ENCODE peak calls at places on chromosomes 13 and 19, in eight cellular contexts. A is epithelial cell of esophagus, Y is cardiac fibroblast, U is AG09309, J is AG04450, T is left ventricle myocardium inferior, H is right atrium auricular region, P is fibroblast of mammary gland. S is an unnamed sample.

GRCh38 chr13:94677799-94678198 is 34.5 kb downstream of the SOX21 start:
- DNase-seq in A (no peak), Y (no peak), U (no peak), J (no peak), T (no peak), H (no peak), P (no peak), S (no peak)

GRCh38 chr19:778910-779653 is 18.2 kb upstream of the PTBP1 start:
- DNase-seq in A (peak), Y (peak), U (peak), J (peak), T (no peak), H (peak), P (peak), S (peak)

GRCh38 chr19:30391554-30392551 is 19.7 kb downstream of the ZNF536 start:
- DNase-seq in A (no peak), Y (no peak), U (peak), J (no peak), T (no peak), H (peak), P (no peak), S (no peak)

GRCh38 chr19:46021531-46022041 is 1.3 kb downstream of the PGLYRP1 start:
- DNase-seq in A (peak), Y (no peak), U (no peak), J (no peak), T (no peak), H (no peak), P (no peak), S (peak)

GRCh38 chr19:32104465-32105235 is 240.8 kb upstream of the ZNF507 start:
- DNase-seq in A (no peak), Y (no peak), U (no peak), J (no peak), T (no peak), H (no peak), P (no peak), S (no peak)

GRCh38 chr13:34161829-34162544 is 344.0 kb downstream of the RFC3 start:
- DNase-seq in A (peak), Y (peak), U (peak), J (peak), T (no peak), H (no peak), P (peak), S (no peak)

GRCh38 chr19:46404039-46404883 is 9.1 kb downstream of the CCDC8 start:
- DNase-seq in A (peak), Y (peak), U (no peak), J (no peak), T (peak), H (peak), P (peak), S (peak)

GRCh38 chr19:884420-885211 is 8.4 kb downstream of the MED16 start:
- DNase-seq in A (no peak), Y (no peak), U (no peak), J (no peak), T (no peak), H (no peak), P (no peak), S (no peak)

GRCh38 chr19:4347521-4347920 is 4.2 kb downstream of the MPND start:
- DNase-seq in A (no peak), Y (no peak), U (no peak), J (no peak), T (no peak), H (no peak), P (no peak), S (peak)

GRCh38 chr19:4345656-4346383 is 2.5 kb downstream of the MPND start:
- DNase-seq in A (no peak), Y (no peak), U (no peak), J (no peak), T (no peak), H (no peak), P (no peak), S (no peak)

GRCh38 chr19:4342421-4343055 is 824 bp upstream of the MPND start:
- DNase-seq in A (peak), Y (peak), U (peak), J (peak), T (peak), H (peak), P (peak), S (peak)

GRCh38 chr19:4343845-4344713 is 717 bp downstream of the MPND start:
- DNase-seq in A (no peak), Y (no peak), U (no peak), J (no peak), T (no peak), H (no peak), P (no peak), S (no peak)

DNA sequence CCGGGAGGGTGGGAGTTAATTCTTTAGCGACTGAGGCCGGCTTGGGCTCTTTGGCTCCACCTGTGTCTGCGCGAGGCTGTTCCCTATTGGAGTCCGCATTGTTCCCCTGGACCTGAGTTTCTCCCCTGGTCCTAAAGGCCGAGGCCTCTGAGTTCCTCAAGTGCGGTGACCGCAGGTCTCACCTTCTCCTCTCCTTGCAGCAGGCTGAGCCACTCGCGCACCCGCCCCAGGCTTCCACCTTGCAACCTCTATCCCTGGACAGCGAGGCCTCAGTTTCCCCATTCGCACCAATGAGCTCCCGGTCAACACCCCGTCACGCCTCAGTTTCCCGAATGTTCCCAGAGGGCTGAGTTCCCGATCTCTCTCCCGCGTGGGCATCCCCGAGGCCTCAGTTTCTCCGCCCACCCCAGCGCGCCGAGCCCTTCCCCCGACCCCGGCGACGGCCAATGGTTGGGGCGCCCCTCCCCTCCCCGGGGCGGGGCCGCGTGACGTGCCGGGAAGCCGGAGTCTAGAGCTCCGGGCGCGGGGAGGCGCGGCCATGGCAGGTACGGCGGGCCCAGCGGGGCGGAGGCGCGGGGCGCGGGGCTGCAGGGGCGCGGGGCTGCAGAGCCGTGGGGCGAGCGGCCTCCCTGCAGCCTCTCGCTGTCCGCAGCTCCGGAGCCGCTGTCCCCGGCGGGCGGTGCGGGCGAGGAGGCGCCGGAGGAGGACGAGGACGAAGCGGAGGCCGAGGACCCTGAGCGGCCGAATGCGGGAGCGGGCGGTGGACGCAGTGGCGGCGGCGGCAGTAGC is at the start of gene MPND:
- DNase-seq in A (peak), Y (peak), U (no peak), J (peak), T (peak), H (peak), P (peak), S (peak)
- TF ChIP-seq CTCF in A (peak), Y (peak), U (peak), J (peak), T (peak), H (no peak), P (peak), S (no peak)

GRCh38 chr19:36488816-36489138 is 584 bp downstream of the ZNF566 start:
- DNase-seq in A (no peak), Y (peak), U (no peak), J (no peak), T (no peak), H (no peak), P (peak), S (no peak)

GRCh38 chr19:36488118-36488815 is 1.1 kb downstream of the ZNF566 start:
- DNase-seq in A (no peak), Y (no peak), U (no peak), J (no peak), T (no peak), H (no peak), P (no peak), S (no peak)

GRCh38 chr19:36489920-36490415 is 607 bp upstream of the ZNF566 start:
- DNase-seq in A (peak), Y (peak), U (peak), J (peak), T (peak), H (peak), P (peak), S (peak)

GRCh38 chr19:36483653-36484052 is 5.7 kb downstream of the ZNF566 start:
- DNase-seq in A (no peak), Y (no peak), U (no peak), J (no peak), T (no peak), H (no peak), P (no peak), S (no peak)

GRCh38 chr19:36489139-36489919 is at the start of gene ZNF566:
- DNase-seq in A (peak), Y (peak), U (peak), J (peak), T (peak), H (peak), P (peak), S (peak)
- TF ChIP-seq CTCF in A (no peak), Y (no peak), U (no peak), J (peak), T (no peak), H (no peak), P (no peak), S (no peak)

DNA sequence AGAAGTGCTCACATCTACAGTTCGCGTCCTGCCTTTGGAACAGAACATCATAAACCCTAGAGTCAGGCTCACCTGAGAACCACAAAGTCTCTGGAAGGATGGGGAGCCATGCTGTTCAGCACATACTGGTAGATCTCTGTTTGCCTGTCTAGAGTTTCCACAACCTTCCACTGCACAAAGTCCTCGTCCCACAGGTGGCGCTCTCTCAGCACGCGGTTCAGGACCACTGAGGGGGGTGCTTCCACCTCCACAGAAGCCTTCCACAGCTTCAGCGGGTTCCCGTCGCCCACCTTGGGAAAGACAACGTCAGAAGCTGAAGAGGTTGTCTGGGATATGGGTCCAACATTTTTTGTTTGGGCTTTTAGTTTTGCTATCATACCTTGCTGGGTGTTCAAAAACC is 93.6 kb downstream of the KL start:
- DNase-seq in A (no peak), Y (no peak), U (no peak), J (no peak), T (no peak), H (no peak), P (peak), S (no peak)
- TF ChIP-seq CTCF in A (peak), Y (peak), U (peak), J (peak), T (peak), H (no peak), P (peak), S (peak)

GRCh38 chr13:95741584-95742563 is 64.9 kb downstream of the DNAJC3 start:
- DNase-seq in A (no peak), Y (no peak), U (no peak), J (no peak), T (no peak), H (no peak), P (no peak), S (no peak)

GRCh38 chr13:95745289-95745688 is 68.3 kb downstream of the DNAJC3 start:
- DNase-seq in A (peak), Y (no peak), U (no peak), J (no peak), T (no peak), H (no peak), P (no peak), S (no peak)

GRCh38 chr13:95749545-95749944 is 72.6 kb downstream of the DNAJC3 start:
- DNase-seq in A (no peak), Y (no peak), U (no peak), J (no peak), T (no peak), H (no peak), P (no peak), S (no peak)

GRCh38 chr13:95743192-95743591 is 66.3 kb downstream of the DNAJC3 start:
- DNase-seq in A (no peak), Y (no peak), U (no peak), J (no peak), T (no peak), H (no peak), P (no peak), S (no peak)

GRCh38 chr13:95745752-95746151 is 68.8 kb downstream of the DNAJC3 start:
- DNase-seq in A (peak), Y (peak), U (no peak), J (no peak), T (no peak), H (no peak), P (peak), S (no peak)
- TF ChIP-seq CTCF in A (peak), Y (peak), U (peak), J (peak), T (no peak), H (no peak), P (peak), S (no peak)

GRCh38 chr13:108342369-108343289 is 73.1 kb downstream of the TNFSF13B start:
- DNase-seq in A (peak), Y (peak), U (no peak), J (peak), T (no peak), H (no peak), P (peak), S (no peak)
- TF ChIP-seq CTCF in A (peak), Y (peak), U (peak), J (peak), T (peak), H (peak), P (peak), S (no peak)

DNA sequence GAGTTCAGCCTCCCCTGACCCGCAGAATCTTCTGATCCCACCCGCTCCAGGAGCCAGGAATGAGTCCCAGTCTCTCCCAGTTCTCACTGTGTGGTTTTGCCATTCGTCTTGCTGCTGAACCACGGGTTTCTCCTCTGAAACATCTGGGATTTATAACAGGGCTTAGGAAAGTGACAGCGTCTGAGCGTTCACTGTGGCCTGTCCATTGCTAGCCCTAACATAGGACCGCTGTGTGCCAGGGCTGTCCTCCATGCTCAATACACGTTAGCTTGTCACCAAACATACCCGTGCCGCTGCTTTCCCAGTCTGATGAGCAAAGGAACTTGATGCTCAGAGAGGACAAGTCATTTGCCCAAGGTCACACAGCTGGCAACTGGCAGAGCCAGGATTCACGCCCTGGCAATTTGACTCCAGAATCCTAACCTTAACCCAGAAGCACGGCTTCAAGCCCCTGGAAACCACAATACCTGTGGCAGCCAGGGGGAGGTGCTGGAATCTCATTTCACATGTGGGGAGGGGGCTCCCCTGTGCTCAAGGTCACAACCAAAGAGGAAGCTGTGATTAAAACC is 1.1 kb upstream of the APOE start:
- DNase-seq in A (no peak), Y (no peak), U (no peak), J (no peak), T (no peak), H (no peak), P (no peak), S (no peak)
- TF ChIP-seq CTCF in A (peak), Y (no peak), U (peak), J (peak), T (no peak), H (no peak), P (peak), S (no peak)

GRCh38 chr13:40572961-40573360 is 93.5 kb downstream of the FOXO1 start:
- DNase-seq in A (no peak), Y (no peak), U (no peak), J (no peak), T (no peak), H (no peak), P (no peak), S (no peak)

GRCh38 chr13:40571338-40571737 is 95.1 kb downstream of the FOXO1 start:
- DNase-seq in A (no peak), Y (no peak), U (no peak), J (no peak), T (no peak), H (no peak), P (no peak), S (no peak)

GRCh38 chr13:40568246-40568645 is 98.2 kb downstream of the FOXO1 start:
- DNase-seq in A (no peak), Y (no peak), U (no peak), J (no peak), T (no peak), H (no peak), P (no peak), S (no peak)

GRCh38 chr13:40568672-40569350 is 97.6 kb downstream of the FOXO1 start:
- DNase-seq in A (no peak), Y (peak), U (no peak), J (no peak), T (no peak), H (no peak), P (no peak), S (no peak)

DNA sequence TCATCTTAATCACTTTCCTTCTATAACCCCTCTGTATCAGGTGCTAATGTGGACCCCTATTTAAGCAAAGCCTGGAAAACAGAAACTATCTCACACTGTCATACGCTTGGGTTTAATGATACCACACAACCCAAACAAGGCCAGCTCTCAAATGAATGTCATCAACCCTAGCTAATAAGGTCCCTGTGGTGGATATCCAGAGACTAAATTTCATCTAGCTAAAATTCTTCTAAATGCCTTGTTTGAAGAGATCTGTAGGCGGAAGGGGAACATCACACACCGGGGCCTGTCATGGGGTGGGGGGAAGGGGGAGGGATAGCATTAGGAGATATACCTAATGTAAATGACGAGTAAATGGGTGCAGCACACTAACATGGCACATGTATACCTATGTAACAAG is 95.5 kb downstream of the FOXO1 start:
- DNase-seq in A (no peak), Y (no peak), U (no peak), J (no peak), T (no peak), H (no peak), P (no peak), S (no peak)
- TF ChIP-seq CTCF in A (no peak), Y (no peak), U (no peak), J (no peak), T (no peak), H (no peak), P (no peak), S (no peak)

DNA sequence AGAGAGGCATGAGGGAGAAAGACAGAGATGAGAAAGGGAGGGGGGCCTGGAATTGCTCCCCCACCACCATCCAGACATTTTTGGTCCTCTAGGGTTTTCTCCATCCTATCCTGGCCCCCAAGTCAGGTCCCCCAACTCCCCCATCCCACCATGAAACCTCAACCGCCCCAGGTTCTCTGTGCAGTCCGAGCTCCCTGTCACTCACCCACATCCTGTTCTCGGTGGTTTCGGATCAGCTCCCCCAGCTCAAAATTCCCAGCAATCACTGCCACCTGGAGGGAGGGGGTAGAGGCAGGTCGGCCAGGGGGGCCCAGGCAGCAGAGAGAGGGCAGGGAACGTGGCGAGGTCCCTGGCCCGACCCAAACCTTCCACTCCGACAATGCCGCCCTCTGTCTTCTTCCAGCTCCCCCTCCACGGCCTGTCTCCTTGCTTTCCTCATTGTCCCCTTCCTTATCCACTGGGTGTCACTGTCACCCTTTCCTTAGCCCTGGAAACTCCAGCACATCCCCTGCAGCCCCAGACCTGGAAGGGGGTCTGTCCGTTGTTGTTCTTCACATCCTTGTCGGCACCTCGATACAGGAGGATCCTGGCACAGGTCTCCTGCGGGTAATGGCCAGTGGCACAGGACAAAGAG is 15.6 kb downstream of the SHANK1 start:
- DNase-seq in A (no peak), Y (no peak), U (no peak), J (no peak), T (no peak), H (no peak), P (no peak), S (no peak)
- TF ChIP-seq CTCF in A (no peak), Y (no peak), U (no peak), J (no peak), T (peak), H (no peak), P (peak), S (no peak)

DNA sequence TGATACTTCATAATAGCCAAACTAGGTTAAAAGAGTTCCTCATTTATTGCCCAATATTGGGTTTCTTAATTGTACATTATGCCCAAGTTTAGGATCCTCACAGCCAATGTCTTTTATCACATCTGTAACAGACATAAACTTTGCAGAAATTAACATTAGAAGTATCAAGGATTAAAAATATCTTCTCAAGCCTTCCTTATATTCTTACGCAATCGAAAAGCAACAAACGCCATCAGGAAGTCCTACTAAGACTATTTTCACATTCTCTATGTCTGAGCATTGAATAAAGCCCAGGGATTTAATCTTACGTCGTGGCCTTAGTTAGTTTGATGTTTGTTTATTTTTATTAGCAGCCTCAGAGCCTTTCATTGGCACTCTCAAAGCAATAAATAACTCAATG is 1660.4 kb upstream of the MIR17HG start:
- DNase-seq in A (no peak), Y (no peak), U (no peak), J (no peak), T (no peak), H (no peak), P (peak), S (no peak)
- TF ChIP-seq CTCF in A (no peak), Y (no peak), U (no peak), J (no peak), T (no peak), H (no peak), P (no peak), S (no peak)